ENCODE peak calls at places on chromosomes 4 and X, in eight cellular contexts. E is heart right ventricle, W is mesenchymal stem cell, X is HCT116, K is fibroblast of the aortic adventitia, Q is lung, B is right lobe of liver, N is bronchial epithelial cell. F is an unnamed sample.

GRCh38 chrX:10109695-10110094 is 47.1 kb upstream of the CLCN4 start:
- DNase-seq in E (peak), W (no peak), X (no peak), K (no peak), Q (peak), B (no peak), N (no peak), F (no peak)

GRCh38 chr4:101651778-101652177 is 138.8 kb upstream of the BANK1 start:
- DNase-seq in E (peak), W (no peak), X (no peak), K (no peak), Q (no peak), B (no peak), N (peak), F (no peak)

GRCh38 chr4:76545161-76545884 is 110.3 kb downstream of the SHROOM3 start:
- DNase-seq in E (no peak), W (peak), X (no peak), K (no peak), Q (no peak), B (no peak), N (no peak), F (no peak)

GRCh38 chr4:80024335-80024734 is 48.7 kb downstream of the ANTXR2 start:
- DNase-seq in E (no peak), W (no peak), X (no peak), K (no peak), Q (no peak), B (no peak), N (no peak), F (no peak)

GRCh38 chr4:100095729-100096595 is 94.3 kb downstream of the DDIT4L start:
- DNase-seq in E (peak), W (peak), X (peak), K (peak), Q (peak), B (peak), N (peak), F (peak)

GRCh38 chrX:150032742-150033141 is 94.5 kb upstream of the EOLA2 start:
- DNase-seq in E (no peak), W (peak), X (no peak), K (peak), Q (no peak), B (no peak), N (peak), F (no peak)

GRCh38 chr4:47167391-47167790 is 136.0 kb downstream of the GABRB1 start:
- DNase-seq in E (no peak), W (peak), X (no peak), K (no peak), Q (no peak), B (no peak), N (no peak), F (no peak)

GRCh38 chr4:139171878-139172691 is 4.9 kb downstream of the ELF2 start:
- DNase-seq in E (no peak), W (peak), X (no peak), K (peak), Q (no peak), B (no peak), N (peak), F (no peak)

GRCh38 chr4:627347-627746 is 2.0 kb downstream of the PDE6B start:
- DNase-seq in E (no peak), W (no peak), X (no peak), K (no peak), Q (no peak), B (no peak), N (no peak), F (no peak)

GRCh38 chr4:623914-624626 is 1.3 kb upstream of the PDE6B start:
- DNase-seq in E (no peak), W (no peak), X (no peak), K (no peak), Q (no peak), B (no peak), N (no peak), F (no peak)

GRCh38 chr4:624705-625590 is at the start of gene PDE6B:
- DNase-seq in E (no peak), W (no peak), X (no peak), K (no peak), Q (no peak), B (no peak), N (no peak), F (no peak)

GRCh38 chr4:626201-627091 is 1.1 kb downstream of the PDE6B start:
- DNase-seq in E (no peak), W (no peak), X (no peak), K (no peak), Q (no peak), B (no peak), N (no peak), F (no peak)

GRCh38 chr4:625631-626031 is 258 bp downstream of the PDE6B start:
- DNase-seq in E (no peak), W (no peak), X (no peak), K (no peak), Q (no peak), B (no peak), N (no peak), F (no peak)
- H3K4me3 ChIP-seq in E (no peak), W (no peak), X (no peak), K (no peak), Q (no peak), B (no peak), N (no peak), F (no peak)

GRCh38 chrX:48468693-48469691 is 1.1 kb downstream of the SLC38A5 start:
- DNase-seq in E (no peak), W (no peak), X (no peak), K (no peak), Q (no peak), B (no peak), N (no peak), F (no peak)
- H3K4me3 ChIP-seq in E (peak), W (no peak), X (peak), K (peak), Q (no peak), B (no peak), N (peak), F (peak)

DNA sequence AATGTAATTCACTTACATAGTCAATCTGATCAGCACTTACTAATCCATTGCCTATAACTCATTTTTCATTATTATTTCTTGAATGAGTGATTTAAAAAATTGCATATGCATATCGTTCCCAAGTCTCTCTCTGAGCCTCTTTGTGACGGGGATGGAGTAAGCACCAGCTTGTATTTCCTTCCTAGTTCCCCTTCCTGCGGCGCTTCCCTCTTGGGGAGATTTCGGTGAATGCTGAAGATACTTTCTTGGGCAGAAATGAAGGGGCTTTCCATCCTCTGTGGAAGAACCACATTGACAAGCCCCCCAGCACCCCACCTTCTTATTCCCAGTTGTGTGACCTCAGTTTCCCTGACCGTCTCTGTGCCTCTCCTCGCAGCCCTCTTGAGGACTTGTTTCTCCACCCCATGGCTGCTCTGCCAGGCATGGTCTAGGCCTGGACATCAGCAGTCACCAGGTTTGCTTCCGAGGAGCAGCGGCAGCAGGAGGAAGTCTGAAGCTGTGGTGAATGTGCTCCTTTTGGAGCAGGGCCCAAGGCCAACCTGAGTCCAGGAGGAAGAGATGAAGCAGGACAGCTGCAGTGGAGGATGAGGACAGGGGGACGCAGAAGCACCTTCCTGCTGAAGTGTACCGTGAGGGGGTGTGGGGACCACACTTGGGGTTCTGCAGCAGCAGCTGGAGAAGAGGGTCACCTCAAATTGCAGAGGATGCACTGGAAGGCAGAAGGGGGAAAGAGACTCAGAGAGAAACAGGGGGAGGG is 124.9 kb downstream of the IRF2 start:
- DNase-seq in E (no peak), W (no peak), X (no peak), K (no peak), Q (no peak), B (no peak), N (no peak), F (no peak)
- H3K4me3 ChIP-seq in E (no peak), W (no peak), X (no peak), K (no peak), Q (no peak), B (no peak), N (no peak), F (no peak)

DNA sequence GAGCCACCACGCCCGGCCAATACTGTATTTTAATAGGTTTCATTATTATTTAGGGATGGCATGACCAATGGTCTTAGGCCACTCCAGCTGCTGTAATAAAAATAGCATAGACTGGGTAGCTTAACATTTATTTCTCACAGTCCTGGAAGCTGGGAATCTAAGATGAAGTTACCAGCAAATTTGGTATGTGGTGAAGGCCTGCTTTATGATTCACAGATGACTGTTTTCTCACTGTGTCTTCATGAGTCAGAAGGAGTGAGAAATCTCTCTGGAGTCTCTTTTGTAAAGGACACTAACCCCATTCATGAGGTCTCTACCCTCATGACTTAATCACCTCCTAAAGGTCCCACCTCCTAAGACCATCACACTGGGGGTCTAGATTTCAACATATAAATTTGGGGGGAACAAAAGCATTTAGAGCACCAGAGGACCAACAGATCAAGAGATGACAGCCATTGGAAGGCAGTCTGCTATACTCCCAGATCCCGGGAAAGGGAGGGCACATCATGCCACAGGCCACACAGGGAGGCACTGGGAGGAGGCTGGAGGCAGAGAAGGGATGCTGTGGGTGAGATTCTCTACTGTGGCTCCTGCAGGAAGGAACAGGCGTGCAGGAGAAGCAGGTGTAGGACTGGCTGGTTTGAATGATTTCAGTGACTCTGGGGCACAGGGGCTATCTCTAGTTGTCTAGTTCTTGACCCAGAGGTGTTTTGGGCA is 335.8 kb upstream of the SFRP2 start:
- DNase-seq in E (no peak), W (peak), X (peak), K (peak), Q (no peak), B (no peak), N (peak), F (no peak)
- H3K4me3 ChIP-seq in E (no peak), W (no peak), X (no peak), K (no peak), Q (no peak), B (no peak), N (no peak), F (no peak)

F was measured in Jurkat, Clone E6-1.